ENCODE peak calls at places on chromosomes 5 and 9, in nine cellular contexts. L is nephron progenitor cell, I is mammary epithelial cell, M is A549, R is DND-41, Y is HCT116, K is Peyer's patch, H is H9, E is astrocyte of the spinal cord. P is an unnamed sample.

GRCh38 chr5:36462295-36463021 is 143.9 kb upstream of the SLC1A3 start:
- DNase-seq in Y (no peak), E (peak), H (no peak), K (no peak), R (peak), L (no peak), I (peak), M (no peak), P (no peak)

GRCh38 chr5:5521029-5521428 is 98.6 kb downstream of the ICE1 start:
- DNase-seq in M (no peak), E (no peak), I (no peak), K (no peak), L (no peak), Y (no peak), R (no peak), H (peak), P (no peak)

GRCh38 chr9:123482295-123482970 is 126.4 kb downstream of the CRB2 start:
- DNase-seq in Y (no peak), E (no peak), R (no peak), K (no peak), H (peak), M (no peak), L (no peak), I (no peak), P (no peak)

GRCh38 chr9:36739538-36740116 is 166.9 kb downstream of the MELK start:
- DNase-seq in L (peak), K (peak), M (no peak), Y (no peak), I (no peak), R (no peak), E (no peak), H (no peak), P (no peak)

GRCh38 chr5:116573279-116573616 is 1.4 kb downstream of the SEMA6A start:
- DNase-seq in Y (no peak), M (peak), H (no peak), L (peak), E (no peak), I (peak), R (no peak), K (peak), P (no peak)

GRCh38 chr5:14958196-14958595 is 86.6 kb upstream of the ANKH start:
- DNase-seq in E (no peak), H (no peak), K (no peak), L (no peak), Y (no peak), M (no peak), I (peak), R (no peak), P (no peak)

GRCh38 chr5:135437796-135438560 is 9.2 kb downstream of the DCANP1 start:
- DNase-seq in I (peak), H (peak), R (peak), M (no peak), Y (peak), E (peak), K (peak), L (no peak), P (no peak)

GRCh38 chr5:14851067-14851422 is 20.5 kb downstream of the ANKH start:
- DNase-seq in E (no peak), M (no peak), R (no peak), L (no peak), I (no peak), Y (no peak), H (no peak), K (no peak), P (no peak)

GRCh38 chr5:177378884-177379883 is 5.0 kb upstream of the SLC34A1 start:
- DNase-seq in M (peak), E (peak), H (no peak), I (peak), K (no peak), L (no peak), Y (no peak), R (no peak), P (no peak)

GRCh38 chr5:111668713-111669112 is 88.3 kb downstream of the NREP start:
- DNase-seq in K (no peak), H (no peak), E (no peak), R (no peak), I (peak), Y (no peak), L (no peak), M (no peak), P (no peak)

GRCh38 chr5:141001466-141001853 is 35.2 kb downstream of the PCDHAC2 start:
- DNase-seq in Y (peak), K (no peak), L (peak), M (peak), E (no peak), H (peak), I (peak), R (no peak), P (no peak)

GRCh38 chr9:33167949-33168535 is 906 bp upstream of the B4GALT1 start:
- DNase-seq in R (no peak), Y (no peak), I (no peak), K (peak), M (no peak), E (no peak), L (no peak), H (no peak), P (peak)

GRCh38 chr9:33168941-33169544 is 1.9 kb upstream of the B4GALT1 start:
- DNase-seq in H (no peak), Y (no peak), M (no peak), K (no peak), E (no peak), L (no peak), R (no peak), I (no peak), P (no peak)

GRCh38 chr9:33172256-33172678 is 5.1 kb upstream of the B4GALT1 start:
- DNase-seq in K (no peak), M (no peak), E (no peak), Y (no peak), L (no peak), R (no peak), I (no peak), H (no peak), P (no peak)

GRCh38 chr9:33172735-33173238 is 5.7 kb upstream of the B4GALT1 start:
- DNase-seq in I (no peak), K (no peak), L (no peak), Y (no peak), R (no peak), M (no peak), H (no peak), E (no peak), P (no peak)

DNA sequence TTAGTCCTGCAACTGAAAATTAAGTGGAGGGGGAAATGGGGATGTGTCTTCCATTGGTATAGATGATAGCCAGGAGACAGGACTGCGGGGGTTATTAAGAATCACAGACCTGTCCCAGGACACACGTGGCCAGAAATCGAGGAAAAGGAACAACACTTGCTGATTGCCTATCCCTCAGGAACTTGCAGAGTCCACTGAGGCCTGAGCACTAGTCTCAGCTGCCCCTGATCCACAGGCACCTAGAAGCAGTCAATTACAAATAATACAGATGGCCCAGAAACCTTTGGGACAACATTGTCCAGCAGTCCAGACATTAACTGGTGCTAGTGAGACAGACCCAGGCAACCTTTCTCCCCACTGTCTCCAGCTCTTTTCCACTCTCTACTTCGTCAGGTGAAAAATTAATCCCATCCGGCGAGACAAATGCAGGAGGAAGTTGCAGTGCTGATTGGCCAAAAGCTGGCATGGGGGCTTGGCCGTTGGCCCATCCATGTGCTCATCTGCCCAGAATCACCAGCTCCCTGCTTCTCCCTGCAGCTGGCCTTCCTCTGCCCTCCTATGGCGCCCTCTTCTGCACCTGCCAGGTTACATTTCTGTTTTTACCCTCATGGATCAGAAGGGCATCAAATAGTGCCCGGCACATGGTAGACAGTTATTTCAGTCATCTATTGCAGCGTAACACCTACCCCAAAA is 3.5 kb upstream of the B4GALT1 start:
- DNase-seq in Y (peak), I (no peak), M (no peak), H (peak), R (no peak), E (no peak), L (no peak), K (peak), P (peak)
- TF ChIP-seq CTCF in Y (peak), I (peak), M (peak), H (peak), R (peak), E (peak), L (no peak), K (peak), P (peak)

GRCh38 chr9:95875305-95876137 is at the start of gene ERCC6L2:
- DNase-seq in H (peak), Y (peak), E (peak), R (peak), L (peak), M (peak), I (peak), K (peak), P (peak)
- TF ChIP-seq CTCF in H (peak), Y (no peak), E (no peak), R (no peak), L (no peak), M (no peak), I (no peak), K (peak), P (no peak)

DNA sequence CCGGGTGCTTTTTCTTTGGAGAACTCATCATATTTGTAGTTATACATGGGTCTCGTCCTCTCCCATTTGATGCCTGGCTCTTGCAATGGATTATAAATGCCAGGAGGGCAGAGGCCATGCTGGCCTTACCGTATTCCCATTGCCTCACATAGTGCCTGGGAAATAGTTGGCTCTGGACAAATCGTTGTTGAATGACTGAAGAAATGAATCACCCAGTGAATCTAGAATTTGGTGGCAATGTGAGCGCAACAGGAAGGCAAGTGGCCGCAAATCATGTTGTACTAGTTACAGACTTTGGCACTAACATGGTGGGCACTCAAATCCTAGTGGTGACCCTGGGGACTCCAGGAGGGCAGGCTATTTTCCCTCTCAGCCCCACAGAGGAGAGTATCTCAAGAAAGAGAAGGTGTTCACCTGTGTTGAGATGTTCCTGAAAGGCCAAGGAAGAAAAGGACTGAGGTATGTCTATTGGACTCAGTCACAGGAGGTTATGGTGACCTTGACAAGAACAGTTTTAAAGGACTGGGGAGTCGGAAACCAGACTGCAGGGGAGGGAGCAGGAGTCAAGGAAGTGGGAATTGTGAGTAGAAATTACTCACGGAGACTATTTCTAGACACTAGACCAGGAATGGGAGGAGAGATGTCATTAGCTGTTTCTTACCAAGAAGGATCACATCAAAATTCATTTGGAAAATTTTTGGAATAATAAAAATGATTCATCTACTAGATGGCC is 61.7 kb upstream of the COL15A1 start:
- DNase-seq in Y (no peak), H (no peak), E (no peak), R (no peak), I (no peak), M (no peak), L (no peak), K (no peak), P (no peak)
- TF ChIP-seq CTCF in Y (peak), H (no peak), E (no peak), R (no peak), I (no peak), M (no peak), L (no peak), K (no peak), P (no peak)

DNA sequence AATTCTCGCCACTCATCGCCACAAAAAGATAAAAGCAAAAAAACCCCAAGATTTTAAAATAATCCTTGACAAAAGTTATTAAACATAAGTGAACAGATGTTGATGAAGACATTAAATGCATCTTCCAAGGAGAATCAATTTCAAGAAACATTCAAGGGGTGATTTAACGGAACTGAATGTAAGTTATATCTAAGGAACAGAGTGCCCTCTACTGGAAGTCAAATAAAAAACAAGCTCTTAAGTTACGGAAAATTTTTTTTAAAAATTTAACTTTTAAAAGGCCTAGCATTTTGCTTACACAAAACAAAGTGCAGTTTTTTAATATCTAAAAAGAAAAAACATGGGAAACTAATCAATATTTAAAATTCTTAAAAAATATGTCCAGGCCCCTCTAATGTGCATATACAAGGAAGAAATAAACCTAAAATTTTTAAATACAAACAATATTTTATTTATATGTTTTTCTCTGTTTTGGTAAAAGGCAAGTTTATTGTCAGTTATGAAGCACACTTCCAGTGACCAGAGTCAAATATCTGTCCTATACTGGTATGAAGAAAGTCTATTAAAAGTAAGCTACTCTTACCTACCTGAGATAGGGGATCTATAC is 28.0 kb downstream of the TEX10 start:
- DNase-seq in M (peak), K (no peak), I (no peak), R (no peak), L (no peak), E (peak), H (no peak), Y (peak), P (no peak)
- TF ChIP-seq CTCF in M (peak), K (peak), I (peak), R (peak), L (peak), E (peak), H (peak), Y (peak), P (peak)

DNA sequence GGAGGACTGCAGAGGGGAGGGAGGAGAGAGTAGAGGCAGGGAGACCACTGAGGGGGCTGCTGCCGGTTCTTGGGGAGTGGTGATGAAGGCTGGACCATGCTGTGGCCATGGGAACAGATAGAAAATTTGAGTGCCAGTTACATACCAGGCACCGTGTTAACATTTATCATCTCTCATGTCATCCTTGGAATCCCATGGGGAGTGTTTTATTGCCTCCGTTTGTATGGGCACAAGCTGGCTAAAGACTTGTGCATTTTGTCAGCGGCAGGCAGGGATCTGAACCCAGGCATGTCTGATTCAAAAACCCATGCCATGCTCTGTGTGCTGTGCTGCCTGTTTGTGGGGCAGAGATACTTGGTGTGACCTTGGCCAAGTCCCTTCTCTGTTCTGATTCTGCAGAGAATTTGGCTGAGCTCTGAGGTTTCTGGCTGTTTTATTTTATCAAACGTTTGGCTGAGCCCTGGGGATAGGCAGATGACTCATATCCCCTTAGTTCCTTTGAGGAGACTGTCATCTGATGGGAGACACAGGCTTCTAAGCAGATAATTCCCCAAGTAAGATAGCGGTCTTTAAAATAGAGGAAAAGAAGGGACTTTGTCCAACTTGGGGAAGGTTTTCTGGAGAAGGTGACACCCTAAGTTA is 22.2 kb downstream of the COL27A1 start:
- DNase-seq in H (no peak), I (peak), R (no peak), M (peak), E (peak), K (no peak), Y (no peak), L (no peak), P (no peak)
- TF ChIP-seq CTCF in H (no peak), I (no peak), R (no peak), M (no peak), E (no peak), K (no peak), Y (no peak), L (no peak), P (no peak)

GRCh38 chr9:34256987-34257585 is 72.0 kb downstream of the KIF24 start:
- DNase-seq in E (no peak), K (no peak), Y (no peak), M (no peak), I (no peak), R (peak), H (no peak), L (no peak), P (no peak)

GRCh38 chr9:34256104-34256503 is 73.0 kb downstream of the KIF24 start:
- DNase-seq in H (peak), I (no peak), E (no peak), M (peak), L (no peak), Y (no peak), R (peak), K (no peak), P (no peak)

GRCh38 chr9:34254141-34254913 is 74.7 kb downstream of the KIF24 start:
- DNase-seq in E (peak), R (no peak), H (no peak), K (no peak), I (peak), Y (peak), M (peak), L (no peak), P (no peak)

GRCh38 chr9:34253460-34253837 is 74.6 kb downstream of the UBAP1 start:
- DNase-seq in H (no peak), K (no peak), Y (no peak), I (peak), R (no peak), E (peak), M (no peak), L (no peak), P (no peak)

GRCh38 chr9:34254966-34255825 is 73.9 kb downstream of the KIF24 start:
- DNase-seq in E (peak), R (no peak), M (no peak), K (no peak), L (no peak), Y (no peak), H (no peak), I (no peak), P (no peak)
- TF ChIP-seq CTCF in E (no peak), R (no peak), M (no peak), K (no peak), L (no peak), Y (no peak), H (no peak), I (peak), P (no peak)

DNA sequence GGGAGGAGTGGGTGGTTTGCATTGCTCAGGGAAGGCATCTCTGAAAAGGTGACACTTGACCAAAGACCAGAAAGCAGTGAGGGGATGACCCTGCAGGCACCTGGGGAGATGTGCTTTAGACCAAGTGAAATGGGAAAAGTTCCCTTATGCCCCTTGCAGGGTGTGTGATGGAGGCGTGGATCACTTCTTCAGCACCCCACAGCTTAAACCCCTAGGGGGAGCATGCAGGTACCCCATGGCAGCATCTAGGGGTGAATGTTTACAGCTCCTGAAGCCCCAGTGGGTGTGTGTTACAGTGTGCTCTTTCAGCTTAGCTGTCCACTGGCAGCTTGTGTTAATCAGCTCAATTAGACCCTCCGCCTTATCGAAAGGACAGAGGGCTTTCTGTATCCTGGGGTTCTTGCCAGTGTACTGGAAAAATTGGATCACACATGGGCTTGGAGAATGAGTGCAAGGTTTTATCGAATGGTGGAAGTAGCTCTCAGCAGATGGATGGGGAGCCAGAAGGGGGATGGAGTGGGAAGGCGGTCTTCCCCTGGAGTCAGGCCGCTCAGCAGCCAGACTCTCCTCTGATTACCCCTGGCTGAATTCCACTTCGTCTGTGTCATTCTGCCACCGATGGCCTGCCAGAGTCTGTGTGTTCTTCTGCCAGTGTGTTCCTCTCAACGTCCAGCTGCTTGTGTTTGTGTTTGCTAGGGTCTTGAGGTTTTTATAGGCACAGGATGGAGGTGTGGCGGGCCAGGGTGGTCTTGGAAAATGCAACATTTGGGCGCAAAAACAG is 6.3 kb downstream of the BHMT2 start:
- DNase-seq in K (no peak), H (no peak), L (no peak), Y (no peak), E (no peak), M (no peak), I (no peak), R (no peak), P (no peak)
- TF ChIP-seq CTCF in K (no peak), H (no peak), L (no peak), Y (no peak), E (no peak), M (no peak), I (no peak), R (peak), P (no peak)

GRCh38 chr5:81856948-81857928 is 106.3 kb upstream of the SSBP2 start:
- DNase-seq in I (peak), H (peak), L (no peak), Y (no peak), E (peak), K (peak), M (no peak), R (peak), P (no peak)
- TF ChIP-seq CTCF in I (peak), H (peak), L (peak), Y (peak), E (peak), K (peak), M (peak), R (peak), P (peak)

DNA sequence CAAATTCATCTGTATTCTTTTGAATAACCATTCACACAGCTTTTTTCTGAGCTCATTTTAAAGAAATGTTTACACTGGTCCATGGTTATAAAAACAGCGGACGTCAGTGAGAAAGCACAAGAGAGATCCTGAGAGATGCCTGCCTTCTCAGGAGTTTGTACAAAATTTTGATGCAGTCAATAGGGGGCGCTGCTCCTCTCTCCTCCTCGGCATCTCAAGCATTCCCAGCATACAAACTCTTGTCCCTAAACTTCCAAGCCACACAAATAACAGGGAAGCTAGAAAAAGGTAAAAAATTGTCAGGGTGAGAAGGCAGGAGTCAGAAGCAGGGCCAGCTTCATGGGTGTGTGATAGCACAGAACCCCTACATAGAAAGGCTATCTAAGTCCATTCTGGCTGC is 11.2 kb upstream of the CCDC152 start:
- DNase-seq in I (no peak), R (no peak), K (no peak), M (no peak), L (peak), H (peak), Y (peak), E (no peak), P (no peak)
- TF ChIP-seq CTCF in I (peak), R (peak), K (peak), M (peak), L (peak), H (peak), Y (peak), E (peak), P (peak)

GRCh38 chr9:86099695-86100364 is 472 bp upstream of the GOLM1 start:
- DNase-seq in R (no peak), I (peak), K (peak), E (peak), M (peak), L (peak), Y (peak), H (peak), P (no peak)
- TF ChIP-seq CTCF in R (no peak), I (no peak), K (peak), E (peak), M (no peak), L (no peak), Y (no peak), H (no peak), P (no peak)